ENCODE peak calls at places on chromosomes 6 and 20, in eight cellular contexts. P is IMR-90, Y is HCT116, T is neural progenitor cell, M is H1, N is HepG2, F is GM23338, C is PC-3. G is an unnamed sample.

GRCh38 chr6:105681061-105681460 is 278.2 kb upstream of the PREP start:
- DNase-seq in P (no peak), Y (no peak), T (no peak), M (no peak), N (no peak), F (no peak), C (no peak), G (no peak)

GRCh38 chr20:32971703-32972161 is 32.5 kb downstream of the SUN5 start:
- DNase-seq in P (no peak), Y (no peak), T (peak), M (no peak), N (no peak), F (no peak), C (no peak), G (no peak)

GRCh38 chr20:884983-885952 is 30.9 kb downstream of the ANGPT4 start:
- DNase-seq in P (peak), Y (no peak), T (peak), M (peak), N (no peak), F (peak), C (peak), G (peak)

GRCh38 chr6:135506270-135506997 is 8.9 kb upstream of the AHI1 start:
- DNase-seq in P (peak), Y (no peak), T (peak), M (no peak), N (peak), F (peak), C (peak), G (peak)

GRCh38 chr20:3461911-3462677 is 8.7 kb upstream of the ATRN start:
- DNase-seq in P (no peak), Y (no peak), T (no peak), M (no peak), N (no peak), F (no peak), C (peak), G (no peak)

GRCh38 chr6:152981989-152982767 is 663 bp downstream of the FBXO5 start:
- DNase-seq in P (no peak), Y (no peak), T (peak), M (no peak), N (no peak), F (peak), C (no peak), G (no peak)

GRCh38 chr6:52416629-52417151 is 3.5 kb upstream of the EFHC1 start:
- DNase-seq in P (peak), Y (peak), T (peak), M (no peak), N (peak), F (peak), C (peak), G (peak)

GRCh38 chr6:143396497-143397228 is 53.8 kb downstream of the ADAT2 start:
- DNase-seq in P (no peak), Y (no peak), T (no peak), M (no peak), N (peak), F (no peak), C (peak), G (no peak)

GRCh38 chr6:33988121-33989015 is 157.5 kb downstream of the GRM4 start:
- DNase-seq in P (no peak), Y (no peak), T (no peak), M (no peak), N (peak), F (no peak), C (no peak), G (no peak)

GRCh38 chr6:110813813-110814487 is 1.3 kb downstream of the CDK19 start:
- DNase-seq in P (no peak), Y (no peak), T (peak), M (no peak), N (no peak), F (peak), C (peak), G (peak)

GRCh38 chr20:15068486-15068885 is 731.1 kb upstream of the FLRT3 start:
- DNase-seq in P (no peak), Y (no peak), T (no peak), M (no peak), N (no peak), F (no peak), C (no peak), G (no peak)

GRCh38 chr20:23061262-23061661 is 11.8 kb upstream of the THBD start:
- DNase-seq in P (no peak), Y (no peak), T (no peak), M (no peak), N (no peak), F (no peak), C (no peak), G (no peak)

GRCh38 chr20:23062632-23063031 is 13.2 kb upstream of the THBD start:
- DNase-seq in P (no peak), Y (no peak), T (no peak), M (no peak), N (no peak), F (no peak), C (no peak), G (no peak)

GRCh38 chr20:23060629-23061028 is 11.2 kb upstream of the THBD start:
- DNase-seq in P (no peak), Y (no peak), T (no peak), M (no peak), N (no peak), F (no peak), C (no peak), G (no peak)

GRCh38 chr20:23063573-23063972 is 14.1 kb upstream of the THBD start:
- DNase-seq in P (no peak), Y (no peak), T (no peak), M (no peak), N (no peak), F (no peak), C (no peak), G (peak)

DNA sequence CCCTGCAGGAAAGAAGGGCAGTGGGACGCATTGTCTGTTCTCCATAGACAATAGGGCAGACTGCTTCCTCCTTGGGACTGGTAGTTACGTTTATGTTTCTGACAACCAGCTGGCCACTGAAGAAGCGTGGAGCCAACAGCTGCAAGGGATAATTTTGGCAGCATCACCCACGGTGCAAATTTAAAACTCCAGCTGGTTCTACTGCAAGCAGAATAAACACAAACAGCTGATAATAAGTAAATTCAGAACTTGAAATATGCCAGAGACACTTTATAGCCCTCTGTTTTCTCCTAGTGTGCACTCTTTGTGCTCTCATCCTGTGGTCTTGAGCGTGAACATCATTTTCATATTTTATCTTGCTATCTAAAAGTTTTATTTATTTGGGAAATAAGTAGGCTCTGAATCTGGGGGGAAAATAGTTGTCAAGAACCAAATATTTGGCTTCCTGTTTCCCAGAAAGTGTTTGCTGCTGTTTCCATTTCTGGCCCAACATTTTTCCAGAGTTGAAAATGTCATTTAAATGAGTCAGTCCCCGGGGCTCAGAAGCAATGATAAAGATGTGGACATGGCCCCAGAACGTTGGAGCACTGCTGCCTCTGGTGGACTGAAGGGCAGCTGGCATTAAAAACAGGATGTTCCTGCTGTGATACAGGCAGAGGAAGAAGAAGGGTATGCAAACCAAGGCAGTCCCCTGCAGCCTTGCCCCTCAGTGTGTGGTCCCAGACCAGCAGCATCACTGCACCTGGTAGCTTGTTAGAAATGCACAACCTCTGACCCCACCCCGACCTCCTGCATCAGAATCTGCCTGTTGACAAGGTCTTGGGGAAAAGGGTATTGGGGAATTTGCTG is 12.5 kb upstream of the THBD start:
- DNase-seq in P (peak), Y (no peak), T (peak), M (no peak), N (peak), F (peak), C (peak), G (peak)
- TF ChIP-seq CTCF in P (peak), Y (peak), T (peak), M (peak), N (peak), F (peak), C (peak), G (peak)

DNA sequence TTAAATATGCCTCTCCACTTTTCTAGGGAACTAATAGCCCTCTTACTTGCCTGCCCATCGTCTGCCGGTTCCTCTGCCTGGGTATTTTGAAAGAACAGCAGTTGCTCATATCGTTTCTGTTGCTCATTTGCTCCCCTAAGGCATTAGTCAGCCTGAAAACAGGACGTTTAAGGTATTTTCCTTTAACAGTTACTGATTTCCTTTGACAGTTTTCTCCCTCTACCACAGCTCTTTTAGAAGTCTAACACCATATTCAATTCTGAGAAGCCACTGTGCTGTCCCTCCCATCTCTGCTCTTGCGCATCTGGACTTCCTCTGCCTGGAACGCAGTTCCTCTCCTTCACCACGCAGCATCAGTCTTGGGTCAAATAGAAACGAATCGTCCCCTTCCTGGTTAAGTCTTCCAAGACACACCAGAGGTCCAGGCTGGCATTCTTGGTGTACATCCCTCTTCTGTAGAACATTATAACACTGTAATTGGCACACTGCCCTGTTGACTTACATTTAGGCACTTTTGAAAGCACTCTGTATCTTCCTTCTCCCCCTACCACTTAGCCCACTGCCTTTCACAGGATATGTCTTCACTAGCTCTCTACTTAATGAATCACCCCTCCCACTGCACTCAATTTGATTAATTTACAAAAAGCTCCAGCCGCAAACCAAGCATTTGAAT is 141.0 kb upstream of the CARMIL1 start:
- DNase-seq in P (peak), Y (no peak), T (no peak), M (no peak), N (no peak), F (no peak), C (peak), G (peak)
- H3K4me2 ChIP-seq in P (peak), Y (no peak), T (no peak), M (no peak), N (peak), F (no peak), C (peak), G (peak)

GRCh38 chr6:89790403-89790802 is 29.2 kb downstream of the MDN1 start:
- DNase-seq in P (no peak), Y (no peak), T (no peak), M (no peak), N (no peak), F (no peak), C (no peak), G (no peak)

GRCh38 chr6:89792881-89793280 is 26.7 kb downstream of the MDN1 start:
- DNase-seq in P (peak), Y (peak), T (peak), M (no peak), N (peak), F (peak), C (peak), G (peak)

GRCh38 chr6:89797317-89797716 is 22.3 kb downstream of the MDN1 start:
- DNase-seq in P (peak), Y (no peak), T (no peak), M (no peak), N (no peak), F (no peak), C (no peak), G (peak)

GRCh38 chr6:89793586-89793985 is 26.0 kb downstream of the MDN1 start:
- DNase-seq in P (no peak), Y (no peak), T (no peak), M (no peak), N (no peak), F (no peak), C (no peak), G (no peak)

DNA sequence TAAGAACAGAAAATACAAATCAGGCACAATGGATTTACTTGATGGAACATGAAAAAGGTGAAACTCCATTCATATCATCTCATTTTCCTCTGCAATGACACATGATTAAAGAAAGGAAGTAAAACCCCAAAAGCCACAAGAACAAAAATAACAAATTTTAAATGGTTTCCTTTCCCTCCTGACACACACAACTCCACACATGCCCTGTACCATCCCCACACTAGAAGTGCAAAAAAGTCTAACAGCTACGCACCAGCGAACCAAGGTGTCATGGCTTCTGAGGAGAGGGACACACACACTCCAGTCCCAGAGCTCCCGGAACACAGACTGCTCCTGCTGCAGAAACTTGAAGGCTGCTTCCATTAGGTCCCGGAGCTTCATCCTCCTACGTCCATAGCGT is 25.3 kb downstream of the MDN1 start:
- DNase-seq in P (no peak), Y (no peak), T (no peak), M (no peak), N (no peak), F (no peak), C (no peak), G (no peak)
- TF ChIP-seq CTCF in P (no peak), Y (no peak), T (no peak), M (no peak), N (no peak), F (no peak), C (no peak), G (no peak)

GRCh38 chr20:36861625-36861874 is 14.4 kb upstream of the TLDC2 start:
- DNase-seq in P (no peak), Y (no peak), T (no peak), M (no peak), N (no peak), F (no peak), C (no peak), G (no peak)

GRCh38 chr20:36861875-36862801 is 13.8 kb upstream of the TLDC2 start:
- DNase-seq in P (peak), Y (peak), T (peak), M (no peak), N (peak), F (peak), C (peak), G (peak)

GRCh38 chr20:36865076-36865860 is 10.7 kb upstream of the TLDC2 start:
- DNase-seq in P (no peak), Y (no peak), T (no peak), M (no peak), N (no peak), F (peak), C (no peak), G (no peak)

GRCh38 chr20:36860811-36861624 is 14.9 kb upstream of the TLDC2 start:
- DNase-seq in P (no peak), Y (no peak), T (no peak), M (no peak), N (no peak), F (no peak), C (no peak), G (no peak)

DNA sequence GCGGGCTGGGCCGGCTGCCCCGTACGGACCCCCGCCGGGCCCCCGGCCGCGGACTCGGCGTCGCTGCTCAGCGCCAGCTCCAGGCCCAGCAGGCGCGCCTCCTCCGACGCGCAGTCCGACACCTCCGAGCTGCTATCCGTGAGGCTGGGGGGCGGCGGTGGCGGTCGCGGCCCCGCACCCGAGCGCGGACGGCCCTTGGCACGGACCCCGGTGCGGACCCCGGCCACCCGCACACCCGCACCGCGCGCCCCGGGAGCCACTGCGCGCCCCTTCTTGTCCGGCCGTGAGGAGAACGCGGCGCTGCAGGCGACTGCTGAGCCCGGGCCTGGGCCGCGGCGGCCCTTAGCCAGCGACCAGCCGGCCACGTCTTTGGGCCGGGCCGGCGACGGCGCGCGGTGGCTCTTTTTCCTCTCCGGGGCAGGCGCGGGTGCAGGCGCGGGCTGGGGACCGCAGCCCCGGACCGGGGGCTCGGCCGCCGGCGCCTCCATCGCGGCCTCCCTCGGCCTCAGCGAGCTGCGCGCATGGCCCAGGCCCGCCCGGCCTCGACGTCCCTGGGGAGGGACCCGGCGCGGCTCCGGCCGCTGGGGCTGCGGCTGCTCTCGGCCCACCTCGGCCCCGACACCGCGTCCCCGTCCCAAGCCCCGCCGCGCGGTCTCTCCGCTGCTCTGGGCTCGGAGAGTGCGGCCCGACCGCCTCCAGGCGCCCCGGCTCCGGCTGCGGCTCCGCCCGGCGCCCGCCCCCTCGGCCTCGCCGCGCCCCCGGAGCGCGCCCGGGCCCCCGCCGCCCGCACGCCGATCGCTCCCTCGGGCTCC is 12.9 kb upstream of the TLDC2 start:
- DNase-seq in P (no peak), Y (no peak), T (peak), M (no peak), N (no peak), F (peak), C (no peak), G (no peak)
- H3K4me2 ChIP-seq in P (peak), Y (peak), T (peak), M (peak), N (peak), F (peak), C (peak), G (peak)

GRCh38 chr6:6584310-6585002 is 4.1 kb upstream of the LY86 start:
- DNase-seq in P (no peak), Y (no peak), T (no peak), M (no peak), N (no peak), F (no peak), C (no peak), G (no peak)
- TF ChIP-seq CTCF in P (no peak), Y (no peak), T (no peak), M (no peak), N (peak), F (peak), C (peak), G (no peak)

GRCh38 chr20:62648318-62648995 is 6.2 kb downstream of the SLCO4A1 start:
- DNase-seq in P (no peak), Y (no peak), T (no peak), M (no peak), N (no peak), F (no peak), C (no peak), G (no peak)
- H3K4me2 ChIP-seq in P (no peak), Y (no peak), T (no peak), M (no peak), N (no peak), F (no peak), C (no peak), G (no peak)

GRCh38 chr20:24779886-24780285 is 169.2 kb upstream of the CST7 start:
- DNase-seq in P (no peak), Y (no peak), T (no peak), M (no peak), N (no peak), F (no peak), C (no peak), G (no peak)

GRCh38 chr20:24782801-24783630 is 166.1 kb upstream of the CST7 start:
- DNase-seq in P (no peak), Y (no peak), T (peak), M (no peak), N (peak), F (peak), C (peak), G (peak)

GRCh38 chr20:24780648-24781047 is 168.4 kb upstream of the CST7 start:
- DNase-seq in P (no peak), Y (no peak), T (peak), M (no peak), N (no peak), F (peak), C (no peak), G (no peak)

GRCh38 chr20:24782221-24782620 is 166.8 kb upstream of the CST7 start:
- DNase-seq in P (no peak), Y (no peak), T (no peak), M (no peak), N (no peak), F (no peak), C (no peak), G (no peak)

DNA sequence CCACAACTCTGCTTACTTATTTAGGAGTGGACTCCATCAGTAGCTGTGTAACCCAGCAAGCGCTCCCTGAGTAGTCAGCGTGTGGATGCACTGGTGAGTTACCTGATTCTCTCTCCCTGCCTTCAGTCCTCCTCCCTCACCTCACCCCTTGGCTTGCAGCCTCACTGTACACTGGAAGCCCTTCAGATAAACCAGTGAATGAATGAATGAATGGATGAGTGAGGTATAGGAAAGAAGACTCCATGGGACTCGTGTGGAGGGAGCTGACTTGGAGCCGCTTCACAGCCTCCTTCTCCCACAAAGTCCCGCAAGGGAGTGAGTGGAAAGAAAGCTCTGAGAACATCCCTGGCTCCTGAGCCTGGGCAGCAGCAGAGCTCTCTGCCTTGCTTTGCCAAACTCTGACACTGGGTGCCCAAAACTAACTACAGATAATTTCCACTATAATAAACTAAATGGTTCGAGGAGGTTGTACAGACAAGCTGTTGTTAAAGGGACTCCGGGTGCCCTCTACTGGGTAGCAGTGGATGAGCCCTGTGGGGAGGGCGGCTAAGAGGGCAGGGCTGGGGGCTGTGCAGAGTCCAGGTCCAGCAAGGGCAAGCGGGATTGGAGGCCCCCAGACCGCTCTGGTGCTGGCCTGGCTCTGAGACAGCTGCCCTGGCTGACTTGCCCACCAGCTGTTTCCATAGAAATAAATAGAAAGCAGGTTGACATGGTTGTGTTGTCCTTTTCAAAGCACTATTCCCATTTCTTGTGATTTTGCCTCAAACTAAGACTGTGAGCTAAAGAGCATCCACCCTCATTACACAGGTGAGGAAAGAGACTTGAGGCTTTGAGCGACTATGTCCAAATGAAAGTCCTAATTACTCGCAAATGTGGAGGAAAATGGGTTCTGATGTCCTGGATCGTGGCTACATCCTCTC is 167.7 kb upstream of the CST7 start:
- DNase-seq in P (peak), Y (no peak), T (peak), M (no peak), N (peak), F (peak), C (peak), G (peak)
- TF ChIP-seq CTCF in P (peak), Y (peak), T (peak), M (peak), N (peak), F (peak), C (peak), G (peak)

GRCh38 chr6:81894788-81895221 is 142.3 kb upstream of the TENT5A start:
- DNase-seq in P (peak), Y (no peak), T (peak), M (no peak), N (peak), F (no peak), C (no peak), G (no peak)
- H3K4me2 ChIP-seq in P (peak), Y (peak), T (no peak), M (no peak), N (peak), F (no peak), C (no peak), G (peak)

GRCh38 chr20:21232546-21233280 is 70.4 kb upstream of the XRN2 start:
- DNase-seq in P (no peak), Y (no peak), T (peak), M (no peak), N (no peak), F (no peak), C (no peak), G (no peak)
- TF ChIP-seq CTCF in P (no peak), Y (no peak), T (no peak), M (no peak), N (no peak), F (no peak), C (no peak), G (no peak)

G was measured in fibroblast of lung.